ENCODE peak calls at places on chromosomes 2 and 18, in ten cellular contexts. One of them, this sample, is unnamed.

GRCh38 chr18:67010916-67011315 is 407.0 kb upstream of the CDH19 start:
- DNase-seq in colonic mucosa: no peak
- DNase-seq in cardiac muscle cell: peak
- DNase-seq in right atrium auricular region: no peak
- DNase-seq in coronary artery: no peak
- DNase-seq in A549: no peak
- DNase-seq in fibroblast of pulmonary artery: peak
- DNase-seq in cardiac fibroblast: peak
- DNase-seq in thoracic aorta: no peak
- DNase-seq in sigmoid colon: no peak
- DNase-seq in this sample: peak

GRCh38 chr2:118696786-118697465 is 150.5 kb downstream of the EN1 start:
- DNase-seq in colonic mucosa: no peak
- DNase-seq in cardiac muscle cell: no peak
- DNase-seq in right atrium auricular region: no peak
- DNase-seq in coronary artery: no peak
- DNase-seq in A549: no peak
- DNase-seq in fibroblast of pulmonary artery: no peak
- DNase-seq in cardiac fibroblast: no peak
- DNase-seq in thoracic aorta: no peak
- DNase-seq in sigmoid colon: no peak
- DNase-seq in this sample: peak

GRCh38 chr2:38037757-38038615 is 38.0 kb downstream of the CYP1B1 start:
- DNase-seq in colonic mucosa: no peak
- DNase-seq in cardiac muscle cell: peak
- DNase-seq in right atrium auricular region: peak
- DNase-seq in coronary artery: no peak
- DNase-seq in A549: no peak
- DNase-seq in fibroblast of pulmonary artery: peak
- DNase-seq in cardiac fibroblast: peak
- DNase-seq in thoracic aorta: no peak
- DNase-seq in sigmoid colon: no peak
- DNase-seq in this sample: peak

GRCh38 chr18:48264508-48264907 is 144.7 kb downstream of the ZBTB7C start:
- DNase-seq in colonic mucosa: no peak
- DNase-seq in cardiac muscle cell: peak
- DNase-seq in right atrium auricular region: no peak
- DNase-seq in coronary artery: no peak
- DNase-seq in A549: no peak
- DNase-seq in fibroblast of pulmonary artery: no peak
- DNase-seq in cardiac fibroblast: peak
- DNase-seq in thoracic aorta: no peak
- DNase-seq in sigmoid colon: no peak
- DNase-seq in this sample: no peak

GRCh38 chr18:56305583-56305982 is 332.8 kb downstream of the TXNL1 start:
- DNase-seq in colonic mucosa: no peak
- DNase-seq in cardiac muscle cell: peak
- DNase-seq in right atrium auricular region: no peak
- DNase-seq in coronary artery: no peak
- DNase-seq in A549: no peak
- DNase-seq in fibroblast of pulmonary artery: peak
- DNase-seq in cardiac fibroblast: peak
- DNase-seq in thoracic aorta: no peak
- DNase-seq in sigmoid colon: no peak
- DNase-seq in this sample: no peak

GRCh38 chr2:134216152-134216829 is 37.6 kb upstream of the MGAT5 start:
- DNase-seq in colonic mucosa: no peak
- DNase-seq in cardiac muscle cell: no peak
- DNase-seq in right atrium auricular region: no peak
- DNase-seq in coronary artery: no peak
- DNase-seq in A549: no peak
- DNase-seq in fibroblast of pulmonary artery: no peak
- DNase-seq in cardiac fibroblast: no peak
- DNase-seq in thoracic aorta: no peak
- DNase-seq in sigmoid colon: no peak
- DNase-seq in this sample: no peak

GRCh38 chr2:231482806-231483391 is 18.6 kb upstream of the NCL start:
- DNase-seq in colonic mucosa: peak
- DNase-seq in cardiac muscle cell: peak
- DNase-seq in right atrium auricular region: peak
- DNase-seq in coronary artery: peak
- DNase-seq in A549: peak
- DNase-seq in fibroblast of pulmonary artery: peak
- DNase-seq in cardiac fibroblast: peak
- DNase-seq in thoracic aorta: no peak
- DNase-seq in sigmoid colon: peak
- DNase-seq in this sample: peak

GRCh38 chr18:45662468-45662867 is 47.2 kb downstream of the SLC14A2 start:
- DNase-seq in colonic mucosa: no peak
- DNase-seq in cardiac muscle cell: peak
- DNase-seq in right atrium auricular region: no peak
- DNase-seq in coronary artery: no peak
- DNase-seq in A549: no peak
- DNase-seq in fibroblast of pulmonary artery: peak
- DNase-seq in cardiac fibroblast: peak
- DNase-seq in thoracic aorta: no peak
- DNase-seq in sigmoid colon: no peak
- DNase-seq in this sample: peak

GRCh38 chr2:119487434-119488244 is 36.6 kb downstream of the SCTR start:
- DNase-seq in colonic mucosa: peak
- DNase-seq in cardiac muscle cell: no peak
- DNase-seq in right atrium auricular region: peak
- DNase-seq in coronary artery: no peak
- DNase-seq in A549: peak
- DNase-seq in fibroblast of pulmonary artery: no peak
- DNase-seq in cardiac fibroblast: no peak
- DNase-seq in thoracic aorta: no peak
- DNase-seq in sigmoid colon: no peak
- DNase-seq in this sample: no peak

GRCh38 chr2:132606649-132607048 is 63.4 kb downstream of the LYPD1 start:
- DNase-seq in colonic mucosa: no peak
- DNase-seq in cardiac muscle cell: no peak
- DNase-seq in right atrium auricular region: no peak
- DNase-seq in coronary artery: no peak
- DNase-seq in A549: no peak
- DNase-seq in fibroblast of pulmonary artery: no peak
- DNase-seq in cardiac fibroblast: no peak
- DNase-seq in thoracic aorta: no peak
- DNase-seq in sigmoid colon: no peak
- DNase-seq in this sample: no peak

GRCh38 chr2:71538656-71539265 is 85.4 kb downstream of the DYSF start:
- DNase-seq in colonic mucosa: no peak
- DNase-seq in cardiac muscle cell: no peak
- DNase-seq in right atrium auricular region: no peak
- DNase-seq in coronary artery: no peak
- DNase-seq in A549: no peak
- DNase-seq in fibroblast of pulmonary artery: no peak
- DNase-seq in cardiac fibroblast: no peak
- DNase-seq in thoracic aorta: no peak
- DNase-seq in sigmoid colon: peak
- DNase-seq in this sample: no peak

GRCh38 chr2:234679766-234680687 is 183.1 kb upstream of the ARL4C start:
- DNase-seq in colonic mucosa: no peak
- DNase-seq in cardiac muscle cell: peak
- DNase-seq in right atrium auricular region: peak
- DNase-seq in coronary artery: no peak
- DNase-seq in A549: peak
- DNase-seq in fibroblast of pulmonary artery: peak
- DNase-seq in cardiac fibroblast: peak
- DNase-seq in thoracic aorta: peak
- DNase-seq in sigmoid colon: peak
- DNase-seq in this sample: peak

GRCh38 chr18:70781860-70782453 is 493.1 kb downstream of the SOCS6 start:
- DNase-seq in colonic mucosa: peak
- DNase-seq in cardiac muscle cell: peak
- DNase-seq in right atrium auricular region: no peak
- DNase-seq in coronary artery: no peak
- DNase-seq in A549: peak
- DNase-seq in fibroblast of pulmonary artery: peak
- DNase-seq in cardiac fibroblast: peak
- DNase-seq in thoracic aorta: no peak
- DNase-seq in sigmoid colon: no peak
- DNase-seq in this sample: peak

GRCh38 chr2:19357383-19358241 is 811 bp downstream of the OSR1 start:
- DNase-seq in colonic mucosa: no peak
- DNase-seq in cardiac muscle cell: peak
- DNase-seq in right atrium auricular region: peak
- DNase-seq in coronary artery: no peak
- DNase-seq in A549: no peak
- DNase-seq in fibroblast of pulmonary artery: no peak
- DNase-seq in cardiac fibroblast: peak
- DNase-seq in thoracic aorta: no peak
- DNase-seq in sigmoid colon: no peak
- DNase-seq in this sample: peak

GRCh38 chr2:202588647-202589581 is 45.9 kb upstream of the FAM117B start:
- DNase-seq in colonic mucosa: peak
- DNase-seq in cardiac muscle cell: peak
- DNase-seq in right atrium auricular region: peak
- DNase-seq in coronary artery: no peak
- DNase-seq in A549: peak
- DNase-seq in fibroblast of pulmonary artery: peak
- DNase-seq in cardiac fibroblast: peak
- DNase-seq in thoracic aorta: peak
- DNase-seq in sigmoid colon: peak
- DNase-seq in this sample: peak

GRCh38 chr2:6909431-6910385 is 7.5 kb upstream of the RNF144A start:
- DNase-seq in colonic mucosa: no peak
- DNase-seq in cardiac muscle cell: no peak
- DNase-seq in right atrium auricular region: no peak
- DNase-seq in coronary artery: no peak
- DNase-seq in A549: no peak
- DNase-seq in fibroblast of pulmonary artery: no peak
- DNase-seq in cardiac fibroblast: no peak
- DNase-seq in thoracic aorta: no peak
- DNase-seq in sigmoid colon: no peak
- DNase-seq in this sample: no peak

GRCh38 chr2:183359867-183360266 is 235.6 kb downstream of the NUP35 start:
- DNase-seq in colonic mucosa: no peak
- DNase-seq in cardiac muscle cell: peak
- DNase-seq in right atrium auricular region: no peak
- DNase-seq in coronary artery: no peak
- DNase-seq in A549: no peak
- DNase-seq in fibroblast of pulmonary artery: peak
- DNase-seq in cardiac fibroblast: peak
- DNase-seq in thoracic aorta: no peak
- DNase-seq in sigmoid colon: no peak
- DNase-seq in this sample: peak
- TF ChIP-seq CTCF in colonic mucosa: no peak
- TF ChIP-seq CTCF in cardiac muscle cell: peak
- TF ChIP-seq CTCF in right atrium auricular region: no peak
- TF ChIP-seq CTCF in coronary artery: no peak
- TF ChIP-seq CTCF in A549: peak
- TF ChIP-seq CTCF in fibroblast of pulmonary artery: peak
- TF ChIP-seq CTCF in cardiac fibroblast: peak
- TF ChIP-seq CTCF in thoracic aorta: no peak
- TF ChIP-seq CTCF in sigmoid colon: no peak
- TF ChIP-seq CTCF in this sample: peak

DNA sequence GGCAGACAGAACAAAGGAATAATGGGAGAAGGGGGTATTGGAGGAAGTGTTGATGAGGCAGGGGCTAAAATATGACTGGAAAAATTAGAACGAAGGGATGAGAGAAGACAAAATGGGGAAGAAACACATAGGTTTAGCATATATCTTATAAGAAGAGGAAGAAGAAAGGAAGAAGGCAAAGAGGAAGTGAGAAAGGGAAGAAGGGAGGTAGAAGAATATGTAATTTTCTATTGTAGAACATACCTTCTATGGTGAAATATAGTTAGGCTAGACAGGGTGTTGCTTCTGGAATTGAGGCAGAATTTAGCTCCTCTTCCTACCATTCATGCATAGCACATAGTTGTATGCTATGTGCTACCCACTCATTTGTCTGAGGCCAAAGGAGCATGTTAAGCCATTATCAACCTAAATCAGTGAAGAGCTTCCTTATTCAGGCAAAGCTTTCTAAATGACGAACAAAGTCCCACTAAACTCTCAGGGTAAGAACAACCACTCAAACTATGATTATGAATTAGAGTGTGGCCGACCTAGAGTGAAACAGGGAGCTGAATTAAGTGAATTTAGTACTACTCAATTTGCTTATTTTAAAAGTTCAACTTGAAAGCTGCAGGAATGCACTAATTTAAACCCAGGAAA is 180.9 kb upstream of the GALNT5 start:
- DNase-seq in colonic mucosa: no peak
- DNase-seq in cardiac muscle cell: no peak
- DNase-seq in right atrium auricular region: no peak
- DNase-seq in coronary artery: no peak
- DNase-seq in A549: no peak
- DNase-seq in fibroblast of pulmonary artery: no peak
- DNase-seq in cardiac fibroblast: no peak
- DNase-seq in thoracic aorta: no peak
- DNase-seq in sigmoid colon: no peak
- DNase-seq in this sample: no peak
- H3K4me3 ChIP-seq in colonic mucosa: no peak
- H3K4me3 ChIP-seq in cardiac muscle cell: no peak
- H3K4me3 ChIP-seq in right atrium auricular region: no peak
- H3K4me3 ChIP-seq in coronary artery: no peak
- H3K4me3 ChIP-seq in A549: no peak
- H3K4me3 ChIP-seq in fibroblast of pulmonary artery: no peak
- H3K4me3 ChIP-seq in cardiac fibroblast: no peak
- H3K4me3 ChIP-seq in thoracic aorta: no peak
- H3K4me3 ChIP-seq in sigmoid colon: no peak
- H3K4me3 ChIP-seq in this sample: no peak

GRCh38 chr2:39437522-39438296 is 624 bp upstream of the MAP4K3 start:
- DNase-seq in colonic mucosa: peak
- DNase-seq in cardiac muscle cell: peak
- DNase-seq in right atrium auricular region: no peak
- DNase-seq in coronary artery: peak
- DNase-seq in A549: peak
- DNase-seq in fibroblast of pulmonary artery: peak
- DNase-seq in cardiac fibroblast: peak
- DNase-seq in thoracic aorta: no peak
- DNase-seq in sigmoid colon: peak
- DNase-seq in this sample: no peak
- TF ChIP-seq CTCF in colonic mucosa: no peak
- TF ChIP-seq CTCF in cardiac muscle cell: no peak
- TF ChIP-seq CTCF in right atrium auricular region: no peak
- TF ChIP-seq CTCF in coronary artery: no peak
- TF ChIP-seq CTCF in A549: no peak
- TF ChIP-seq CTCF in fibroblast of pulmonary artery: no peak
- TF ChIP-seq CTCF in cardiac fibroblast: no peak
- TF ChIP-seq CTCF in thoracic aorta: no peak
- TF ChIP-seq CTCF in sigmoid colon: no peak
- TF ChIP-seq CTCF in this sample: no peak

DNA sequence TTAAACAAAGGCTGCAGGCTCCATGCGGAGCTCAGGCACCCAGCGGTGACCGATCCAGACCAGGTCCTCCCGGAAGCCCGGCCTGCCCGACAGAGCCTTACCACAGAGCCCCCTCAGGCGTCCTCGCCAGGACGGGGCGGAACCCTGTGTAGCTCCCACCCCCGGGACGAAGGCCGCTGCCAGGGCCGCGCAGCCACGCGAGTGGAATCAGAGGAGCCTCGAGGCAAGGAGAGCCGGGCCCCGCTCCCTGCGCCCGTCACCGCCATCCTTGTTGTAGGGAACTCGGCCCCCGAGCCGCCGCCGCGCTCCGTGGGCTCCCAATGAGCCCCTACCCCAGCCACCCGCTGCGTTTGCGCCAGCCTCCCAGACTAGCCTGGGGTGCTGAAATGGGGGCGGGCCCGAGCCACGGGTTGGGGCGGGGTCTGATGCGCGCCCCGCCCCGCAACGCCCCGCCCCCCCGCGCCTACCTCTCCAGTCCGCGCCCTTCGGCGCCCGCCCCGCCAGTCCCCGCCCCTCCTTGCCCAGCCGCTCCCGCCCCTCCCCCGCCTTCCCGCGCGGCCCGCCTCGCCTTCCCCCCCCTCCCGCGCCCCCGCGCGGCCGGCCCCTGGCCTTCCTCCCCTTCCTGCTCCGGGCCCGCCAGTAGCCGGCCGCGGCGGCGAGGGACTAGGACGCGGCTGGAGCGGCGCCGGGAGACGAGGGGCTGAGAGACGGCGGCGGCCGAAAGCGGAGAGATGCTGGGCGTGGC is at the start of gene LIMS1:
- DNase-seq in colonic mucosa: peak
- DNase-seq in cardiac muscle cell: peak
- DNase-seq in right atrium auricular region: peak
- DNase-seq in coronary artery: peak
- DNase-seq in A549: peak
- DNase-seq in fibroblast of pulmonary artery: peak
- DNase-seq in cardiac fibroblast: peak
- DNase-seq in thoracic aorta: peak
- DNase-seq in sigmoid colon: peak
- DNase-seq in this sample: peak
- H3K4me3 ChIP-seq in colonic mucosa: peak
- H3K4me3 ChIP-seq in cardiac muscle cell: peak
- H3K4me3 ChIP-seq in right atrium auricular region: peak
- H3K4me3 ChIP-seq in coronary artery: peak
- H3K4me3 ChIP-seq in A549: peak
- H3K4me3 ChIP-seq in fibroblast of pulmonary artery: peak
- H3K4me3 ChIP-seq in cardiac fibroblast: peak
- H3K4me3 ChIP-seq in thoracic aorta: peak
- H3K4me3 ChIP-seq in sigmoid colon: peak
- H3K4me3 ChIP-seq in this sample: peak